ENCODE peak calls at places on chromosomes 2 and 18, in six cellular contexts. F is astrocyte, J is tibial artery, I is cardiac fibroblast, Z is type B pancreatic cell, S is fibroblast of lung. R is an unnamed sample.

GRCh38 chr2:101064868-101065549 is 62.9 kb downstream of the RPL31 start:
- DNase-seq in F (peak), J (no peak), I (peak), Z (no peak), S (peak), R (no peak)

GRCh38 chr2:73999881-74000597 is 15.3 kb downstream of the TET3 start:
- DNase-seq in F (no peak), J (peak), I (peak), Z (no peak), S (peak), R (no peak)

GRCh38 chr2:191285252-191285651 is 40.0 kb downstream of the MYO1B start:
- DNase-seq in F (no peak), J (no peak), I (no peak), Z (no peak), S (no peak), R (no peak)

GRCh38 chr2:236748801-236749200 is 179.2 kb downstream of the ACKR3 start:
- DNase-seq in F (no peak), J (peak), I (no peak), Z (no peak), S (no peak), R (no peak)

GRCh38 chr2:19021100-19021476 is 337.3 kb downstream of the OSR1 start:
- DNase-seq in F (peak), J (no peak), I (peak), Z (no peak), S (peak), R (no peak)

GRCh38 chr2:3112553-3112952 is 265.1 kb downstream of the EIPR1 start:
- DNase-seq in F (no peak), J (peak), I (no peak), Z (no peak), S (no peak), R (no peak)

GRCh38 chr2:196168181-196168580 is 3.2 kb downstream of the STK17B start:
- DNase-seq in F (peak), J (no peak), I (peak), Z (no peak), S (peak), R (no peak)

GRCh38 chr2:166344286-166345113 is 31.2 kb downstream of the SCN9A start:
- DNase-seq in F (peak), J (no peak), I (peak), Z (no peak), S (peak), R (no peak)

GRCh38 chr2:73386342-73386868 is 769 bp downstream of the ALMS1 start:
- DNase-seq in F (no peak), J (no peak), I (no peak), Z (no peak), S (no peak), R (no peak)

GRCh38 chr18:57942493-57942892 is 101.5 kb upstream of the NEDD4L start:
- DNase-seq in F (no peak), J (no peak), I (no peak), Z (no peak), S (no peak), R (no peak)

DNA sequence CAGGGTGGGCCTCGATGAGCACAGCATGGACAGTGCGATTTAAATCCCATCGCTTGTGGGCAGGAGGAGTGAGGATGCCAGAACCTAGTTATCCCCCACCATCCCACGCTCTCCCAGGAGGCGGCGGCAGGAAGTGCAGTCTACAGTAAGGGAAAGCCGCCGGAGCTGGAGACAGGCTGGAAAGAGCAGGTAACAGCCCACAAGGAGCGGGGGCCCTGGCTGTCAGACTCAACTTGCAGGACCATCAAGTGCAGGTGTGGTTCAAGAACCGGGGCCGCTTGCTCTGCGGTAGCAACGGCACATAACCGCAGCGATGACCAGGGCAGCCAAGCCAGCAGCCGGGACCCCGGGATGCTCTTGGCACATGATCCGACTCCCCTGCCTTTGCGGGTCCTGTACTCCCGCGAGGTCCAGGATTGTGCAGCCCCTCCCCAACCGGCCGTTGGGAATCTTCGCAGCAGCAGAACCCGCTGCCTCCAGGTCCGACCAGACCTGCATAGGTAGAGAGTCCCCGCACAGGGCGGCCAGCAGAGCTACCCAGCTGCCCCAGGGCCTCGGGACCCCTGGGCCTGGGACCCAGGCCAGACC is 82.1 kb downstream of the BIN1 start:
- DNase-seq in F (peak), J (no peak), I (no peak), Z (no peak), S (no peak), R (no peak)
- TF ChIP-seq CTCF in F (peak), J (peak), I (peak), Z (peak), S (no peak), R (no peak)

DNA sequence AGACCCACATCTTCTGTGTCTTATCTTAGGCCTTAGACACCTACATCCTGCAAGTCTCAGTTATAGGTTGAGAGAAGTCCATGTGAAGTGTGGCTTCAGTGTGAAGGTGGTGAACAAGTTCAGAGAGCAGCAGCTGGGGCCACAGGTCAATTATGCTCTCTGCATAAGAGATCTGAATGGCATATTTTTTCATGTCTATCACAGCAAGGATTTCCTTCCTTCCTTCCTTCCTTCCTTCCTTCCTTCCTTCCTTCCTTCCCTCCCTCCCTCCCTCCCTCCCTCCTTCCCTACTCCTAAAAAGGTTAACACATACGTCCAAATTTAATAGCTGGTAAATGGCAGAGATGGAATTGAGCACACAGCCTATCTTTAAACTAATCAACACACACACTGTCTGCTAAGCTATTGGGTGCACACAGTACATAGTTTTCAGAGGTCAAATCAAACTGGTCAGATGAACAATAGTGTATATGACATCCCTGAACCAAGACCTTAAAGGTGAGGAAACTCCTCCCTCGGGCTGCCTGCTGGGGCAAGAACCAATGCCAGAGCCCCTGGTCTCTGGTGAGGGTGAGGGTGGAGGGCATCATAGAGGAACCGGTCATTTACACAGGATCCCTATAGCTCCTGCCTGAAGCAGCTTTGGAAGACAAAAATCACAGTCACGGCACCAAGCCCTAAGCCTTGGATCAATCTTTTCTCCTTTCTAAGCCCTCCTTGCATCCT is 240.9 kb downstream of the ICOS start:
- DNase-seq in F (no peak), J (no peak), I (no peak), Z (no peak), S (no peak), R (no peak)
- TF ChIP-seq CTCF in F (no peak), J (no peak), I (no peak), Z (no peak), S (no peak), R (no peak)

GRCh38 chr18:69626643-69627242 is 226.1 kb downstream of the DOK6 start:
- DNase-seq in F (peak), J (no peak), I (no peak), Z (no peak), S (no peak), R (no peak)

GRCh38 chr18:69622192-69622591 is 221.5 kb downstream of the DOK6 start:
- DNase-seq in F (no peak), J (no peak), I (no peak), Z (no peak), S (no peak), R (no peak)

GRCh38 chr18:69617408-69617807 is 216.7 kb downstream of the DOK6 start:
- DNase-seq in F (no peak), J (no peak), I (no peak), Z (no peak), S (no peak), R (no peak)

GRCh38 chr18:69617888-69618287 is 217.2 kb downstream of the DOK6 start:
- DNase-seq in F (peak), J (no peak), I (peak), Z (no peak), S (peak), R (no peak)

DNA sequence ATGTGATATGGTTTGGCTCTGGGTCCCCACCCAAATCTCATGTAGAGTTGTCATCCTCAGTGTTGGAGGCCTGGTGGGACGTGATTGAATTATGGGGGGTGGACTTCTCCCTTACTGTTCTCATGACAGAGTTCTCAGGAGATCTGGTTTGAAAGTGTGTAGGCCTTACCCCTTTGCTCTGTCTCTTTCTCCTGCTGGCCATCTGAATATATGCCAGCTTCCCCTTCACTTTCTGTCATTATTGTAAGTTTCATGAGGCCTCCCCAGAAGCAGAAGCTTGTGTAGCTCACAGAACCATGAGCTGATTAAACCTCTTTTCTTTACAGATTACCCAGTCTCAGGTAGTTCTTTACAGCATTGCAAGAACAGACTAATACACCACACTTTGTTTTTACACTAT is 222.3 kb downstream of the DOK6 start:
- DNase-seq in F (no peak), J (no peak), I (no peak), Z (no peak), S (no peak), R (no peak)
- TF ChIP-seq CTCF in F (no peak), J (no peak), I (no peak), Z (no peak), S (no peak), R (no peak)

DNA sequence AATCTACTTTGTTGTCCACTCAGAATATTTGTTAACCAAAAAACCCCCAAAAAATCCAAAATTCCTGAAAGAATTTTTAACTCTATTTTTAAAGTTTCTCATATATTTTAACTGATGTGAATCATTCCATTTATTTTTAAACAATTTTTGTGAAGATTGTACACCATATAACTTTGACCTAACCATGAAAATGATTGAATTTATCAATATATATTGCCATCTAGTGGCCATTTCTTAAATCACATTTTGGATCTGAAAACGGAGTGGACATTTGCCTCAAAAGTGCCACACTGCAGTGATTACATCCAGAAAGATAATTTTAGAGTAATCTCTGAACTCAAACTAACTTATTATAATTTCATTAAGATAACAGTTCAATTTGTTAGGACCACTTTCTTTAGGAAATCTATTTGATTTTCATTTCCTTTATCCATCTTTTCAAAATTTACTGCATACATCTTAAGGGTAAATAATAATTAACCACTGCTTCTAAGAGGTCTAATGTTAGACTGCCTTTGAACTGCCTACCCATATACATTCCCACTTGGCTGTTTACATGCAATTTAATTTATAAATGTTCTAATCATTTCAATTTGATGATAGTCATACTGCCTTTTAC is 71.1 kb downstream of the DSC3 start:
- DNase-seq in F (no peak), J (no peak), I (peak), Z (no peak), S (peak), R (no peak)
- TF ChIP-seq CTCF in F (peak), J (peak), I (peak), Z (peak), S (peak), R (peak)

DNA sequence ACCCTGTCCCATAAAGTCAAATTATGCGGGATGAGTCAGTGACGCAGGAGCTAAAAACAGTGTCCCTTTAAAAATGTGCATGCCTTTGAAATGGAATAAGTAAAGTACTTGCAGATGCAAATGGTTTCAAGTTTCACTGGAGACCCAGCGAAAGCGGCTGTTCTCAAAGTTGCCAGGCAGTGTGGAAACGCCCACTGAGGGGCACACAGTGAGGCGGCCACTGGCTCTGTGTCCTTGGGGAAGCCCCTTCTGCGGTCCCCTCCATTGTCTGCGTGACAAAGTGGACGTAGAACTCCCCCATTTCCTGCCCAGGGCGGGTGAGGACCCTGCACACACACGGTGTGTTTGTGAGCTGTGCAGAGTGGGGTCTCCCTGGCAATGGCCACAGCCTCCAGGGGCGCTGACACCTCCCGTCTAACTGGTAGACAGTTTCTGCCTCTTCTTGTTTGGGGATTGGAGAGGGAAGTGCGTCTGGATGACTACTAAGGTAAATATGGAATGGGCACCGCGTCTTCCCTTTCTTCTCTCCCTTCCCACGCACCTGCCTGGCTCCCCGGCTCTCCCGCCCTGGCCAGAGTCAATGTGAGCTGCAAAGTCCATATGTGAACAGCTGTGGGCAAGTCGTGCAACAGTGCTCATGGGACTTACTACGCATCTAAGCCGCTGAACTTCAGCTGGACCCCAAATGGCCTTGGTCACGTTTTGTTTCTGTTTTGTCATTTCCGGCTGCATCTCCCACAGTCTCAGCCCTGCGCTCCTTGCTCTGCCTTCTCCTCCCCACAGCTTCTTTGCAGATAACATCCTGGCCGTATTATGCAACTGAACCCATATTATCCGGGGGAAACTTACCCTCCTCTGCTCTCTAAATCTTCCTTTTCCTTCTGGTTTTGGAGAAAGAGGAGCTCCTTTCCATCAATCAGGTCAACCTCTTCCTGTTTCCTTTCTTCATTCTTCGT is 33.7 kb upstream of the ZNF516 start:
- DNase-seq in F (peak), J (no peak), I (peak), Z (no peak), S (peak), R (no peak)
- TF ChIP-seq CTCF in F (no peak), J (no peak), I (no peak), Z (peak), S (no peak), R (no peak)

GRCh38 chr2:81389203-81389602 is 1084.7 kb upstream of the LRRTM1 start:
- DNase-seq in F (no peak), J (no peak), I (peak), Z (no peak), S (no peak), R (no peak)
- TF ChIP-seq CTCF in F (no peak), J (no peak), I (peak), Z (peak), S (no peak), R (no peak)

GRCh38 chr2:197853549-197853948 is 49.2 kb downstream of the PLCL1 start:
- DNase-seq in F (no peak), J (no peak), I (no peak), Z (no peak), S (no peak), R (no peak)

GRCh38 chr2:197850882-197851281 is 46.5 kb downstream of the PLCL1 start:
- DNase-seq in F (no peak), J (no peak), I (no peak), Z (no peak), S (no peak), R (no peak)

GRCh38 chr2:197848602-197849001 is 44.2 kb downstream of the PLCL1 start:
- DNase-seq in F (no peak), J (no peak), I (no peak), Z (no peak), S (no peak), R (no peak)

GRCh38 chr2:197852127-197852526 is 47.7 kb downstream of the PLCL1 start:
- DNase-seq in F (no peak), J (no peak), I (no peak), Z (no peak), S (no peak), R (no peak)

DNA sequence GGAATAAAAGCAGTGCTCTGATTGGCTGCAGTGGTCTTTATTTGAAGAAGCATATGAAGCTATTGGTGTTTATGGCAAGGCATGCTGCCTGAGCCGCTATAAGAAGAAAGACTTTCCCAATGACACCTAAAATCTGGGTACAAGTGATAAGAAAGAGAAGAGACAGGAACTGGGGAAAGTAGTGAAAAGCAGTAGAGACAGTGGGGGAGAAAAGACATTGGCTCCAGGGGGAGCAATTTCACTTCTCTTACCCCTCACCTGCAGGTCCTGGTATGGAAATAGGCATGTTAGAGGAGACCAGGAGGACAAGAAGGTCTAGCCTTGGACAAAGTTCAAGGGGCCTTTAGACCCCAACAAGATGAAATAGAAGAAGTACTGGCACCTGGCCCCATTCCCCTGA is 47.1 kb downstream of the PLCL1 start:
- DNase-seq in F (no peak), J (no peak), I (no peak), Z (no peak), S (no peak), R (no peak)
- TF ChIP-seq CTCF in F (no peak), J (no peak), I (peak), Z (no peak), S (no peak), R (peak)

GRCh38 chr2:175964195-175964594 is 37.9 kb downstream of the LNPK start:
- DNase-seq in F (no peak), J (no peak), I (peak), Z (no peak), S (no peak), R (no peak)

GRCh38 chr2:175965773-175966172 is 36.3 kb downstream of the LNPK start:
- DNase-seq in F (no peak), J (no peak), I (no peak), Z (no peak), S (no peak), R (no peak)

DNA sequence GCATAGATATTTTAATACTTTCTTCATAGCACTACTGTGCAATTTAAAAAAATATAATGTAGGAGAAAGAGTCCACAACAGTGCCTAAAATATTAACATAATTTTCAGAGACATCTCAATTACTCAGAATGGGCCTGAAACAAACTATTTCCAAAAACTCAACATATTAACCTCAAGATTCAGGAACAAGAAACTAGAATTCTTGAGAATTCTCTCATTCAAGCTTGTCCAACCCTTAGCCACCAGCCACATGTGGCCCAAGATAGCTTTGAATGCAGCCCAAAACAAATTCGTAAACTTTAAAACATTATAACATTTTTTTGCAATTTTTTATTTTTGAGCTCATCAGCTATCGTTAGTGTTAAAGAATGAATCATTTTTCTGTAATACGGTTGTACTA is 35.2 kb downstream of the LNPK start:
- DNase-seq in F (no peak), J (no peak), I (no peak), Z (no peak), S (no peak), R (no peak)
- TF ChIP-seq CTCF in F (no peak), J (no peak), I (no peak), Z (no peak), S (no peak), R (no peak)

GRCh38 chr2:134367915-134368911 is 114.3 kb downstream of the MGAT5 start:
- DNase-seq in F (peak), J (peak), I (no peak), Z (no peak), S (peak), R (no peak)

GRCh38 chr2:134367216-134367615 is 113.3 kb downstream of the MGAT5 start:
- DNase-seq in F (no peak), J (no peak), I (no peak), Z (no peak), S (no peak), R (no peak)

GRCh38 chr2:134366359-134366758 is 112.5 kb downstream of the MGAT5 start:
- DNase-seq in F (no peak), J (no peak), I (no peak), Z (no peak), S (no peak), R (no peak)

GRCh38 chr2:134362751-134363150 is 108.9 kb downstream of the MGAT5 start:
- DNase-seq in F (no peak), J (no peak), I (no peak), Z (no peak), S (no peak), R (no peak)

DNA sequence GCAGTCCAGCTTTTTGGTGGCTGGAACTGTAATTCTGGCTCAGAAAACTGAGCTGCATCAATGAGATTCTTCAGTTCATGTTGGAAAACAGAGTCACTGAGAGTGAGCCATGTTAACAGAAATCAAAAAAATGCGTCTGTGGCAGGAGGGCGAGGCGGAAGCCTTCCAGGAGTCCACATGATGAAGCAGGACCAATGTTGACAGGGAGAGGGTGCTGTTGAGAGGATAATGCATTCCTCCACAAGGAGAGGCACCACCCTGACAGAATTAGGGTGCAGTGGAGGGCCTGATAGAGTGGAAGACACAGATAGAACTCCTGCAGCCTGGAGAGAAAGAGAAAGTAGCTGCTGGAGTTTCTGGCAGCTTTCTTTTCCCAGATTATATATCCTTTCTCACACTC is 111.5 kb downstream of the MGAT5 start:
- DNase-seq in F (no peak), J (no peak), I (peak), Z (no peak), S (no peak), R (no peak)
- TF ChIP-seq CTCF in F (no peak), J (no peak), I (peak), Z (peak), S (peak), R (no peak)